ENCODE peak calls at places on chromosomes 4 and X, in seven cellular contexts. I is PC-3; P is choroid plexus epithelial cell; F is CD4-positive, alpha-beta memory T cell; L is tibial nerve; M is cardiac muscle cell; T is dorsolateral prefrontal cortex. Z is an unnamed sample.

GRCh38 chr4:53150631-53151488 is 215.0 kb downstream of the SCFD2 start:
- DNase-seq in I (no peak), L (no peak), P (peak; percentile 12), T (no peak), M (no peak), F (no peak), Z (no peak)

GRCh38 chr4:72216539-72217277 is 184.9 kb downstream of the NPFFR2 start:
- DNase-seq in P (no peak), T (no peak), L (no peak), I (no peak), M (no peak), F (no peak), Z (no peak)

GRCh38 chr4:5079581-5079980 is 28.3 kb downstream of the STK32B start:
- DNase-seq in T (no peak), I (no peak), L (no peak), P (peak; percentile 1), F (no peak), M (no peak), Z (no peak)

GRCh38 chr4:52959545-52959944 is 97.4 kb downstream of the RASL11B start:
- DNase-seq in M (peak; percentile 34), I (no peak), F (no peak), P (peak; percentile 53), L (no peak), T (no peak), Z (no peak)

GRCh38 chrX:17735396-17735795 is 1.9 kb upstream of the SCML1 start:
- DNase-seq in I (no peak), M (no peak), F (no peak), T (no peak), P (no peak), L (no peak), Z (no peak)

GRCh38 chr4:129092636-129093172 is 635 bp downstream of the SCLT1 start:
- DNase-seq in F (no peak), P (peak; percentile 36), I (peak; percentile 7), M (peak; percentile 29), L (no peak), T (no peak), Z (peak; percentile 3)

GRCh38 chr4:109846395-109847098 is 1.4 kb upstream of the LRIT3 start:
- DNase-seq in T (no peak), F (no peak), M (peak; percentile 24), L (no peak), P (no peak), I (no peak), Z (peak; percentile 17)

GRCh38 chrX:115449742-115450141 is 111.2 kb upstream of the PLS3 start:
- DNase-seq in F (no peak), I (no peak), L (peak; percentile 30), P (peak; percentile 84), T (no peak), M (peak; percentile 82), Z (no peak)

GRCh38 chrX:47662144-47662657 is 3.2 kb upstream of the UXT start:
- DNase-seq in F (no peak), L (no peak), P (peak; percentile 95), T (no peak), M (peak; percentile 90), I (peak; percentile 63), Z (peak; percentile 66)

GRCh38 chr4:17082186-17082585 is 183.7 kb upstream of the LDB2 start:
- DNase-seq in T (no peak), I (no peak), M (peak; percentile 76), P (peak; percentile 38), L (no peak), F (no peak), Z (no peak)

GRCh38 chrX:53882331-53882730 is 161.9 kb downstream of the PHF8 start:
- DNase-seq in P (peak; percentile 3), F (no peak), I (peak; percentile 43), M (peak; percentile 89), L (no peak), T (no peak), Z (no peak)

GRCh38 chr4:169818063-169818679 is 60.4 kb upstream of the HPF1 start:
- DNase-seq in L (no peak), P (no peak), M (no peak), T (no peak), I (no peak), F (no peak), Z (no peak)

GRCh38 chr4:182554736-182555135 is 311.5 kb downstream of the TENM3 start:
- DNase-seq in M (peak; percentile 13), P (no peak), L (no peak), I (no peak), F (no peak), T (no peak), Z (no peak)

GRCh38 chrX:110006826-110007375 is 4.0 kb downstream of the TMEM164 start:
- DNase-seq in F (no peak), I (peak; percentile 26), P (peak; percentile 13), M (peak; percentile 26), L (no peak), T (no peak), Z (no peak)

GRCh38 chr4:159600102-159600501 is 497.2 kb downstream of the RAPGEF2 start:
- DNase-seq in F (no peak), M (no peak), I (no peak), T (no peak), L (no peak), P (no peak), Z (no peak)

GRCh38 chrX:115560211-115560977 is 580 bp upstream of the PLS3 start:
- DNase-seq in I (peak; percentile 92), P (peak; percentile 52), L (no peak), F (no peak), M (peak; percentile 66), T (no peak), Z (no peak)

GRCh38 chrX:120672389-120672788 is 42.5 kb upstream of the C1GALT1C1 start:
- DNase-seq in L (peak; percentile 20), I (peak; percentile 83), T (no peak), M (peak; percentile 91), F (no peak), P (peak; percentile 90), Z (no peak)

GRCh38 chr4:99710681-99711345 is 53.2 kb upstream of the C4orf54 start:
- DNase-seq in L (no peak), F (no peak), M (no peak), P (no peak), T (no peak), I (peak; percentile 87), Z (no peak)

GRCh38 chr4:113882668-113883067 is 96.8 kb downstream of the ARSJ start:
- DNase-seq in L (no peak), T (no peak), I (peak; percentile 5), M (peak; percentile 16), P (no peak), F (no peak), Z (no peak)

GRCh38 chr4:88843067-88843723 is 145.6 kb upstream of the NAP1L5 start:
- DNase-seq in P (peak; percentile 47), F (no peak), I (peak; percentile 78), L (no peak), T (no peak), M (no peak), Z (peak; percentile 32)

GRCh38 chr4:16264798-16265197 is 38.5 kb upstream of the TAPT1 start:
- DNase-seq in F (peak; percentile 39), P (peak; percentile 75), M (peak; percentile 70), T (no peak), I (peak; percentile 67), L (no peak), Z (peak; percentile 67)

GRCh38 chrX:118655561-118656246 is 71.7 kb upstream of the IL13RA1 start:
- DNase-seq in L (no peak), M (peak; percentile 29), I (peak; percentile 76), T (no peak), F (no peak), P (peak; percentile 45), Z (no peak)

GRCh38 chrX:19593684-19594083 is 78.4 kb upstream of the MAP3K15 start:
- DNase-seq in L (no peak), M (peak; percentile 69), P (peak; percentile 68), F (peak; percentile 34), I (peak; percentile 56), T (no peak), Z (peak; percentile 72)

GRCh38 chr4:93834371-93835066 is 6.0 kb downstream of the ATOH1 start:
- DNase-seq in L (no peak), P (no peak), I (no peak), F (no peak), T (no peak), M (no peak), Z (no peak)
- H3K4me3 ChIP-seq in L (peak overlapping the region; percentile 11), P (no peak overlapping the region), I (no peak overlapping the region), F (no peak overlapping the region), T (peak overlapping the region; percentile 31), M (peak overlapping the region; percentile 26), Z (no peak overlapping the region)

DNA sequence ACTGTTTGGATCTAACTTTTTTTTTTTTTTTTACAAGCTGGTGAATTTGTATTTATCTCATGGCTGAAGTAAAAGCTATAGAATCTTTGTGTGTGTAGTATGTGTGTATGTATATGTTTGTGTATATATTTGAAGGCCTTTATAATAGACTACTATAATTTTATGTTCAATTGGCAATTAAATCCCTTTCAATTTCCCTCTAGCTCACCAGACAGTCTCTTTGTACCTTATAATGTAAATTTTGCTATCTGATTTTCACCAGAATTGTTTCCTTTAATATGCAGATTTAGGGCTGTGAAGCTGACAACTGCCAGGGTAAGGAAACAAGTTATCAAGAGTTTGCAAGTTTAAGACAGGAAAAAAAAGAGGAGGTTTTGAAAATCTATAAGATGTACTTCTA is 33.1 kb upstream of the MTMR8 start:
- DNase-seq in T (no peak), F (no peak), L (no peak), I (no peak), P (no peak), M (no peak), Z (no peak)
- H3K4me3 ChIP-seq in T (no peak overlapping the region), F (no peak overlapping the region), L (no peak overlapping the region), I (no peak overlapping the region), P (no peak overlapping the region), M (no peak overlapping the region), Z (no peak overlapping the region)

GRCh38 chr4:163612762-163613161 is 118.3 kb downstream of the TMA16 start:
- DNase-seq in F (no peak), P (no peak), I (no peak), M (no peak), T (no peak), L (no peak), Z (no peak)
- H3K4me3 ChIP-seq in F (no peak overlapping the region), P (no peak overlapping the region), I (no peak overlapping the region), M (no peak overlapping the region), T (peak overlapping the region; percentile 38), L (peak overlapping the region; percentile 38), Z (no peak overlapping the region)

DNA sequence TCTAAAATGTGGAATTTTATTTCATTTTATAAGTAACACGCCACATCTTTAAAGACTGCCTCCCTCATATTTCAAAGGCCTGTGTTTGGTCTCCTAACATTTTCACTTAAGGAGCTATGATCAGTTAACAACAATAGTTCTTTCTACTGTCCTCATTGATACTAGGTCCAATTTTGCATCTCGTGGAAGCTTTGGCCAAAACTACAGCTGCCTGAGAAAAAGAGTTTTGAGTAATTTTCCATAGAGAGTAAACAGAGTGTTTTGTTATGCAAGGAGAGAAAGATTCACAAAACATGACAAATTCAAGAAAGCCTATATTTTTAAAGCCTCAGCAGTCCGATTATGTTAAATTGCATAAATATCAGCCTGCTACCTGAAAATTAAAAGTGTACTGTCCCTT is 11.4 kb upstream of the PCDH18 start:
- DNase-seq in P (no peak), T (no peak), F (no peak), M (no peak), I (no peak), L (no peak), Z (no peak)
- H3K4me3 ChIP-seq in P (no peak overlapping the region), T (no peak overlapping the region), F (no peak overlapping the region), M (no peak overlapping the region), I (no peak overlapping the region), L (no peak overlapping the region), Z (no peak overlapping the region)

Z was measured in A673.